ENCODE peak calls at places on chromosomes 11 and 22, in five cellular contexts. X, A, W, D and U are unnamed samples.

GRCh38 chr11:71283960-71284359 is 31.6 kb upstream of the SHANK2 start:
- DNase-seq in X (no peak), A (no peak), W (no peak), D (peak), U (peak)

GRCh38 chr11:84289381-84289906 is 1003.3 kb upstream of the CCDC90B start:
- DNase-seq in X (no peak), A (no peak), W (peak), D (no peak), U (no peak)

GRCh38 chr11:15764948-15765347 is 591.4 kb downstream of the SOX6 start:
- DNase-seq in X (no peak), A (no peak), W (no peak), D (no peak), U (no peak)

GRCh38 chr11:26030419-26030818 is 301.5 kb upstream of the ANO3 start:
- DNase-seq in X (no peak), A (no peak), W (no peak), D (no peak), U (no peak)

GRCh38 chr22:27970596-27971220 is 51.7 kb upstream of the PITPNB start:
- DNase-seq in X (no peak), A (no peak), W (no peak), D (no peak), U (no peak)

GRCh38 chr11:33630936-33631748 is 69.5 kb downstream of the C11orf91 start:
- DNase-seq in X (no peak), A (no peak), W (no peak), D (no peak), U (no peak)

GRCh38 chr11:456533-456932 is 6.5 kb downstream of the PTDSS2 start:
- DNase-seq in X (no peak), A (no peak), W (no peak), D (no peak), U (no peak)

GRCh38 chr11:103110406-103110805 is 1.2 kb downstream of the DYNC2H1 start:
- DNase-seq in X (no peak), A (no peak), W (peak), D (peak), U (no peak)

GRCh38 chr22:30908051-30908461 is 60.5 kb downstream of the MORC2 start:
- DNase-seq in X (no peak), A (no peak), W (no peak), D (no peak), U (no peak)

GRCh38 chr11:38256436-38256835 is 1658.4 kb upstream of the RAG2 start:
- DNase-seq in X (no peak), A (no peak), W (no peak), D (no peak), U (no peak)

GRCh38 chr11:11845551-11845950 is 3.8 kb downstream of the USP47 start:
- DNase-seq in X (no peak), A (no peak), W (no peak), D (no peak), U (no peak)

GRCh38 chr22:28366856-28367255 is 312.8 kb downstream of the TTC28 start:
- DNase-seq in X (no peak), A (no peak), W (no peak), D (no peak), U (no peak)

GRCh38 chr22:20542736-20543135 is 35.3 kb downstream of the MED15 start:
- DNase-seq in X (no peak), A (no peak), W (no peak), D (no peak), U (no peak)

GRCh38 chr11:66346476-66347424 is 679 bp downstream of the B4GAT1 start:
- DNase-seq in X (no peak), A (no peak), W (no peak), D (no peak), U (no peak)

GRCh38 chr22:44677299-44678244 is 24.4 kb upstream of the PRR5 start:
- DNase-seq in X (no peak), A (no peak), W (no peak), D (peak), U (no peak)

GRCh38 chr22:27258773-27259172 is 542.8 kb downstream of the MN1 start:
- DNase-seq in X (no peak), A (no peak), W (no peak), D (no peak), U (no peak)

GRCh38 chr11:11604340-11604992 is 17.3 kb downstream of the GALNT18 start:
- DNase-seq in X (no peak), A (no peak), W (no peak), D (no peak), U (no peak)

GRCh38 chr11:120956710-120957500 is 67.0 kb upstream of the TBCEL start:
- DNase-seq in X (no peak), A (no peak), W (no peak), D (no peak), U (peak)

GRCh38 chr22:17627961-17628303 is 617 bp downstream of the ATP6V1E1 start:
- DNase-seq in X (no peak), A (no peak), W (peak), D (peak), U (no peak)

GRCh38 chr11:17375547-17375946 is 12.9 kb downstream of the KCNJ11 start:
- DNase-seq in X (no peak), A (no peak), W (no peak), D (no peak), U (no peak)

GRCh38 chr11:32302826-32303225 is 132.5 kb downstream of the WT1 start:
- DNase-seq in X (no peak), A (no peak), W (no peak), D (peak), U (no peak)

GRCh38 chr11:122816701-122817100 is 21.6 kb upstream of the CRTAM start:
- DNase-seq in X (no peak), A (no peak), W (no peak), D (no peak), U (no peak)

GRCh38 chr11:122817121-122817520 is 21.2 kb upstream of the CRTAM start:
- DNase-seq in X (no peak), A (no peak), W (no peak), D (peak), U (no peak)

GRCh38 chr11:122814401-122814800 is 23.9 kb upstream of the CRTAM start:
- DNase-seq in X (no peak), A (no peak), W (no peak), D (no peak), U (no peak)

GRCh38 chr11:122813176-122813917 is 25.0 kb upstream of the CRTAM start:
- DNase-seq in X (no peak), A (no peak), W (no peak), D (no peak), U (no peak)

DNA sequence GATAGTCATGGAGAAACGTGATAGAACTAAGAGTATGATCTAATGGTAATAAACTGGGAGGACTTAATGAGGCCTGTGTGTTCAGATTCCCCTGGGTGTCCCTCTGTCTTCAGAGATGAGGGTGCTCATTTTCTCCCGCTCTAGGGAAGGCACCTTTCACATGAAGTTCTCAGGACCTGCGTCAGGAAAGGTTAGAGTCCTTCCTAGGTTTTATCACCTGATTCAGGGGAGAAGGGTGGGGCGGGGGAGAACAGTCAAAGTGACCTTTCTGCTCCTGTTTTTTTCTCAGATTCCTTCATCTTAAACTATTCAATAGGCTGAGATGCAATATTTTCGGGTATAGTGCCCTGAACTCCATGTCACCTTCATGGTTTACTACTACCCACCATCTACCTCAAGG is 22.4 kb upstream of the CRTAM start:
- DNase-seq in X (no peak), A (no peak), W (no peak), D (no peak), U (no peak)
- H2BK12ac ChIP-seq in X (no peak), A (no peak), W (no peak), D (peak), U (no peak)

DNA sequence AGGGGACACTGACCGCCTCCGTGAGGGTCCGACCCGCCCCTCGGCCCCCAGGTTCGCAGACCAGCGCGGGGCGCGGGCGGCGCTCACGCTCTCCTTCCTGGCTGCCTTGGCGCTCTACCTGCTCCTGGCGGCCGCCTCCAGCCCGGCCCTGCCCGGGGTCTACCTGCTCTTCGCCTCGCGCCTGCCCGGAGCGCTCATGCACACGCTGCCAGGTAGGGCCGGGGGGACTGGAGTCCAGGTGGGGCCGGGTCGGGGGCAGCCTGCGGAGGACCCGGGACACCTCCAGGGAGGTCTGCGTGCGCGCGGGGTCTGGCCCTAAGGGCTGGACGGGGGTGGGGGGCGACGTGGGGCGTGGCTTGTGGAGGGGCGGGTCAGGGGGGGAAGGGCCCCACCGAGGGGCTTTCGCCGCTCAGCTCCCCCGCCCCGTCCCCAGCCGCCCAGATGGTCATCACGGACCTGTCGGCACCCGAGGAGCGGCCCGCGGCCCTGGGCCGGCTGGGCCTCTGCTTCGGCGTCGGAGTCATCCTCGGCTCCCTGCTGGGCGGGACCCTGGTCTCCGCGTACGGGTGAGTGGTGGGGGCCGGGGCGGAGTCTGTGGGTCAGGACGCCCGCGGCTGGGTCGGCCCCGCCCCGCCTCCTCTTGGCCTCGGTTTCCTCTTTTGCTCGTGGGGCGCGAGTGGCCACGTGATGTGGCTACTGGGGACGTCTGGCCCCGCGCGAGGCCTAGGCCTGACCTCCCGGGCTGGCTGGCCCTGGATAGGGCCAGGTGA is 19.9 kb downstream of the PHLDA2 start:
- DNase-seq in X (no peak), A (no peak), W (no peak), D (no peak), U (no peak)
- H4K91ac ChIP-seq in X (no peak), A (no peak), W (no peak), D (no peak), U (no peak)

GRCh38 chr11:35383953-35384352 is 35.4 kb downstream of the SLC1A2 start:
- DNase-seq in X (no peak), A (no peak), W (no peak), D (no peak), U (no peak)
- H2BK120ac ChIP-seq in X (no peak), A (no peak), W (no peak), D (no peak), U (no peak)

DNA sequence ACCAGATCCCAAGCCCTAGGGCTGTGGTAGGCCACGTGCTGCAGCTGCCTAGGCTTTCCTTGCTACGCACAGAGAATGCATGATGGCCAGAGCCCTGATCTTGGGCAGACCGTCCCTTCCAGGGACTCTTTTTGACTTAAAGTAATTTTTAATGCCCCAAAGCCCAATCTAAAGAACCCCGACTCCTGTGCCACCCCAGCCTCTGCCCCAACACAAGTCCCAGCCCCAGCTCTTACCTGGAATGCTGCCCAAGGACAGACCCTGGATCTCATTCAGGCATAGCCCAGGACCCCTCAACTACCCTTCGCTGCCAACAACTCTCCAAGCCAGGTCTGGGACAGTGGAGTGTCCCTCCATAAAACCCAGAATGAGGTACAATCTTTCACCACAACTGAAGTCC is 211.7 kb upstream of the B3GAT1 start:
- DNase-seq in X (no peak), A (no peak), W (no peak), D (no peak), U (no peak)
- H2BK12ac ChIP-seq in X (no peak), A (no peak), W (no peak), D (no peak), U (no peak)

DNA sequence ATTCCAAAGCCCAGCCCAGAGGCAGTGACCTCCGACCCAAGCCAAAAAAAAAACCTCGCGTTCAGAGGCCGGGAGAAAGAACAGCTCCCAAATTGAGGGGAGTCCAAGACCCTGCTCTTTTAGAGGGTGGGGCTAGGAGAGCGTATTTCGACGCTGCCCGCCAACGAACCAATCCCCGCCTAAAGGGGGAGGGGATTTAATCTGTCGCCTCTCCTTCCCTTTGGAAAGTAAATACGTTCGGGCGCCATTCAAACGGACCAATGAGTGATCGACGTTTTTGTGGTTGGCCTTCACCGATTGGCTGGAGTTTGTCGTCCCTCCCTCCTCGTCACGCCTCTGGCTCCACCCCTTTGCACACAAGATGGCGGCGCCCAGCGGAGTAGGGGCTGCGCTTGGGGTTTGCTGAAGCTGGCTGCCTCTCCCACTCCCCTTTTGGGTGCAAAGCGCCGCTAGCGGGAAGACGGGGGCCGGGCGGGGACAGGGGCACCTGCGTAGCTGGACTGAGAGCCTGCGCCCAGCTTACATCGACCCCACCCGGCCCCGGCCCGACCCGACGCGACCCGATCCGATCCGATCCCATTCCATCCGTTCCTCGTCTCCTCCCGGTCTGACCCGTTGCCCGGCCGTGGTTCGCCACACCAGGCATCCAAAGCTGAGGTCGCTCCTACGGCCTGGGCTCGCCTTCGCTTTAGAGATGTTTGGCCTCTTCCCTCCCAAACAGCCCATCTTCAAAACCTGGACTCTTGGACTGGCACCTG is at the start of gene RNF26:
- DNase-seq in X (peak), A (peak), W (peak), D (peak), U (peak)
- H4K91ac ChIP-seq in X (no peak), A (peak), W (peak), D (peak), U (peak)

DNA sequence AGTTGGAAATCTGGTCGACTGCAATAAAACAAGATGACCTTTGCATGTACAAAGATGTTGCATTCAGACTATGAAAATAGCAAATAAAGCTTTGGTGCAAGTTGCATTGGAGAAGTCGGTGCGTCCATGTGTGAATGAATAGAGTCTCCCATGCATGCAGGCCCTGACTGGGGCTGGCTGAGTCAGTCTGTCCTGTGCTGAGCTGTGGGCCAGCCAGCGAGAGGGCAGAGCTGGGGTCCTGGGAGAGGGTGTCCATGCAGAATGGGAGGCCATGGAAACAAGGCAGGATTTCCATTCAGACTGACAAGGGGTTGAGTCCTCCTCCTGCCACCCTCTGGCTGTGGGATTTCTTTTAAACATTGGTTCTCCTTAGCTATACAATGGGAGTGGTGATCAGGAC is 2.3 kb upstream of the CRYBB3 start:
- DNase-seq in X (no peak), A (no peak), W (no peak), D (no peak), U (no peak)
- H2BK120ac ChIP-seq in X (no peak), A (no peak), W (no peak), D (no peak), U (no peak)

DNA sequence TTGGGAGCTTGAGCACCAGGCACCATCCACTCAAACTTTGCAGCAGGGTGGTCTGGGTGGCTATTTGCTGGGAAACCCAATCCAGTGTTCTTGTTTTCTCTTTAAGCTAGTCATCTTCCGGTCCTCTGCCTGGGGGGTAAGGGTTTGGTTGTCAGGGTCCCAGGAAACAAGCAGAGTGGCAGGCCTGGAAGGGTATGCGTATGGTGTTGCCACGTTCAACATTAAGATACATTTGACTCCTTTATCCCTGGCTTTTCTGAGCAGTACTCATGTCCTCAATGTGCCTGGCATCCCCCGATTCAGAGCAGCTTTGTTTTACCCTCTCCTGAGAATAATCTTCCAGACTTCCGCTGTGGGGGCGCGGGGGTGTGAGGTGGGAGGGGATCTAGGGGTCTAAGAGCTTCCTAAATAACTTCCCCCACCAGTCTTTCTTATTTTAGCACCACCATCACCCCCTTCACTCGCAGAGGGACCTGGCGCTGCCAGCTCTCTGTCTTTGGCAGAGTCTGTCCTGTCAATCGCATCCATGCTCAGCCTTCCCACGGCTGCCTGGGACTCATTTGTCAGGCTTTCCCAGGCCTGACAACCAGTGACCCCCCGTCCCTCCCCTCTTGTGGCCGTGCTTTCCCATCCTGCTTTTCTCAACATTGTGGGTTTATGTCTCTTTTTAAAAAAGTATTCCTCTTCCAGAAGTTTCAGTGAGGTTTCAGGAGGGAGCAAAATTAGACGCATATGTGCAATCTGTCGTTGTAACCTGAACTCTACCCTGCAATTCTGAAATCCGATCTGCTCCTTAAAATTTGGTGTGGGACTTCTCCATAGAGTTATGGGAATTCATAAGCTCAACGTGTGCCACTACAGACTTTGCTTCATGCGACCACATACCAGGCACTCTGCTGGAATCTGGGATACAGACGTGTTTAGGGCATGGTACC is 27.0 kb upstream of the RBFOX2 start:
- DNase-seq in X (no peak), A (no peak), W (no peak), D (no peak), U (no peak)
- H2BK12ac ChIP-seq in X (no peak), A (no peak), W (no peak), D (peak), U (no peak)

DNA sequence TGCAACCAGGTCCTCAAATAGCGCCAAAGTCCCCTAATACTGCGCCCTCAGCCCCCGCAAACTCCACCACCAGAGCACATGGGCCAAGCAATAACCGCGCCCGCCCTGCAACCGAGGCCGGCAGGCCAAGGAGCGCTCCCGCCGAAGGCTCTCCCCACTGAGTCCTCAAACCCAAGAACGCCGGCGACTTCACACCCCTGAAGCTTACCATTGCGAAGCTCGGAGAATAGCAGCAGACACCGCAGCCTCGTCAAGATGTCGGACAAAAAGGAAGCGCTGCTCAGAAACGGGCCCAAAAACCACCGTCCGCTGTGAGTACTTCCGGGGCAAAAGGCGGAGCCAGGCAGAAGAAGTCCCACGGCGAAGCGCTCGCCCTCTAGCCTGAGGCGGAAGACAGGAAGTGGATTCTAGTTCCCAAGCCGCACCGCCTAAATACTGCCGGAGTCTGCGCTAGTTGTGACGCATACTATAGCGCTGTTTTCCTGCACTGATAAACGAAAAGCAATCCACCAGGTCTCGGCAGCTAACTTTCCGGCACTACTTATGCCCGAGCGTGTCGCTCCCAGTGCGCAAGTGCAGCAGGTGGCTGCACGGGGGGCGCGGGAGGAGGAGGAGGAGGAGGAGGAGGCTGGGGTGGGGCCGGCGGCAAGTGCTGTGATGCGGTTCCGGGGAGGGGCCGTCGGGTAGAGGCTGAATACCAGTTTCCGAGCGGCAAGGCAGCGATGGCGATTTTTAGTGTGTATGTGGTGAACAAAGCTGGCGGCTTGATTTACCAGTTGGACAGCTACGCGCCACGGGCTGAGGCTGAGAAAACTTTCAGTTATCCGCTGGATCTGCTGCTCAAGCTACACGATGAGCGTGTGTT is at the start of the genes RPS25 and TRAPPC4:
- DNase-seq in X (peak), A (peak), W (peak), D (peak), U (peak)
- H4K91ac ChIP-seq in X (no peak), A (peak), W (peak), D (peak), U (no peak)